ENCODE peak calls at places on chromosomes 16 and 17, in five cellular contexts. H is stomach; P is CD8-positive, alpha-beta memory T cell; C is transverse colon; U is heart left ventricle. K is an unnamed sample. For H3K4me1 and H3K9me3, the result is how much of the 10 kb centered on the place peaks cover.

GRCh38 chr16:75376475-75376907 is 56.8 kb downstream of the CFDP1 start:
- DNase-seq in U (no peak), P (no peak), C (no peak), H (no peak), K (no peak)

GRCh38 chr17:28907052-28907438 is 4.2 kb upstream of the DHRS13 start:
- DNase-seq in H (no peak), P (no peak), C (no peak), U (no peak), K (no peak)

GRCh38 chr16:82456683-82457082 is 170.1 kb upstream of the CDH13 start:
- DNase-seq in C (peak), H (peak), U (no peak), P (peak), K (peak)

GRCh38 chr16:19853132-19853972 is 31.3 kb downstream of the GPRC5B start:
- DNase-seq in H (no peak), U (no peak), P (no peak), C (no peak), K (no peak)

GRCh38 chr17:20085283-20085875 is 76.2 kb downstream of the SPECC1 start:
- DNase-seq in U (no peak), H (no peak), C (no peak), P (no peak), K (no peak)

GRCh38 chr17:27381007-27381501 is 75.2 kb upstream of the KSR1 start:
- DNase-seq in P (peak), H (peak), U (peak), C (peak), K (peak)

GRCh38 chr17:42313773-42314566 is 25.7 kb downstream of the STAT5A start:
- DNase-seq in C (no peak), P (no peak), H (no peak), U (no peak), K (peak)

GRCh38 chr16:24974859-24975258 is 40.3 kb downstream of the ARHGAP17 start:
- DNase-seq in U (no peak), H (no peak), P (no peak), C (no peak), K (no peak)

GRCh38 chr17:47423406-47424295 is 99.9 kb downstream of the EFCAB13 start:
- DNase-seq in U (peak), P (no peak), H (peak), C (peak), K (peak)

GRCh38 chr16:75088934-75089333 is 27.6 kb downstream of the LDHD start:
- DNase-seq in P (no peak), U (no peak), C (no peak), H (no peak), K (no peak)

GRCh38 chr17:36930501-36930900 is 6.8 kb upstream of the LHX1 start:
- DNase-seq in H (no peak), C (no peak), U (no peak), P (no peak), K (no peak)
- H3K4me1 ChIP-seq in H (under half), C (under half), U (under half), P (under half), K (under half)

GRCh38 chr17:70037498-70037897 is 37.5 kb upstream of the KCNJ16 start:
- DNase-seq in P (no peak), H (no peak), U (no peak), C (no peak), K (no peak)
- H3K9me3 ChIP-seq in P (under half), H (under half), U (under half), C (under half), K (under half)

GRCh38 chr17:72024457-72024856 is 96.4 kb upstream of the SOX9 start:
- DNase-seq in P (no peak), C (no peak), H (no peak), U (no peak), K (no peak)
- H3K4me1 ChIP-seq in P (under half), C (under half), H (under half), U (under half), K (under half)

GRCh38 chr16:35176449-35176848 is 1717.0 kb downstream of the TP53TG3F start:
- DNase-seq in H (no peak), C (no peak), P (no peak), U (no peak), K (no peak)
- H3K9me3 ChIP-seq in H (under half), C (under half), P (under half), U (under half), K (under half)

GRCh38 chr17:77125432-77125901 is 15.3 kb upstream of the SEC14L1 start:
- DNase-seq in H (no peak), U (no peak), P (no peak), C (no peak), K (no peak)
- H3K4me1 ChIP-seq in H (half or more), U (half or more), P (under half), C (under half), K (under half)

GRCh38 chr17:22459331-22459952 is 767.1 kb downstream of the KCNJ18 start:
- DNase-seq in C (no peak), U (no peak), P (no peak), H (no peak), K (no peak)
- H3K9me3 ChIP-seq in C (under half), U (under half), P (under half), H (under half), K (under half)

GRCh38 chr16:70612931-70613330 is 33.4 kb upstream of the IL34 start:
- DNase-seq in C (no peak), H (no peak), P (no peak), U (no peak), K (no peak)
- H3K4me1 ChIP-seq in C (under half), H (under half), P (under half), U (under half), K (under half)

DNA sequence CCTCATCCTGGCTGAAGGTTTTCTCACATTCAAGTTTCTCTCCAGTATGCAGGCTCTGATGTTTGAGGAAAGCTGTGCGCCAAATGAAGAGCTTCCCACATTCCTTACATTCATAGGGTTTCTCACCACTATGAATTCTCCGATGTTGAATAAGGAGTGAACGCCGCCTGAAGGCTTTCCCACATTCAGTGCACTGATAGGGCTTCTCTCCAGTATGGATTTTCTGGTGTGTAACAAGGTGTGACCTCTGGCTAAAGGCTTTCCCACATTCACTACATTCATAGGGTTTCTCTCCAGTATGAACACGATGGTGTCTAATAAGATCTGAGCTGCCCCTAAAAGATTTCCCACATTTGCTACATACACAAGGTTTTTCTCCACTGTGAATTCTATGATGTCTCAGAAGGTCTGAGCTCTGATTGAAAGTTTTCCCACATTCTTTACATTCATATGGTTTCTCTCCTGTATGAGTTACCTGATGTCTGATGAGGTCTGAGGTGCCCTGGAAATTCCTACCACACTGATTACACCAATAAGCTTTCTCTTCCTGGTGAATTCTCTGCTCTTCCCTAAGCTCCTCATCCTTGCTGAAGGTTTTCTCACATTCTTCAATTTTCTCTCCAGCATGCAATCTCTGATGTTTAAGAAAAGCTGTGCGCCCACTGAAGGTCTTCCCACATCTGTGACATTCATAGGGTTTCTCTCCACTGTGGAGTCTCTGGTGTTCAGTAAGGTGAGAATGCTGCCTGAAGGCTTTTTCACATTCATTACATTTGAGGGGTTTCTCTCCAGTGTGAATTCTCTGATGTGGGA is 8.9 kb downstream of the ZNF594 start:
- DNase-seq in U (no peak), H (no peak), P (no peak), C (no peak), K (no peak)
- H3K9me3 ChIP-seq in U (under half), H (half or more), P (half or more), C (half or more), K (half or more)

GRCh38 chr17:17181666-17182600 is 24.2 kb downstream of the PLD6 start:
- DNase-seq in P (no peak), C (no peak), H (no peak), U (peak), K (no peak)

GRCh38 chr17:17182601-17183136 is 23.5 kb downstream of the PLD6 start:
- DNase-seq in U (no peak), P (no peak), H (no peak), C (no peak), K (no peak)

GRCh38 chr17:17179371-17179827 is 26.7 kb downstream of the PLD6 start:
- DNase-seq in H (no peak), P (no peak), C (no peak), U (no peak), K (no peak)

GRCh38 chr17:17180741-17181525 is 25.2 kb downstream of the PLD6 start:
- DNase-seq in C (no peak), H (no peak), P (no peak), U (peak), K (no peak)

DNA sequence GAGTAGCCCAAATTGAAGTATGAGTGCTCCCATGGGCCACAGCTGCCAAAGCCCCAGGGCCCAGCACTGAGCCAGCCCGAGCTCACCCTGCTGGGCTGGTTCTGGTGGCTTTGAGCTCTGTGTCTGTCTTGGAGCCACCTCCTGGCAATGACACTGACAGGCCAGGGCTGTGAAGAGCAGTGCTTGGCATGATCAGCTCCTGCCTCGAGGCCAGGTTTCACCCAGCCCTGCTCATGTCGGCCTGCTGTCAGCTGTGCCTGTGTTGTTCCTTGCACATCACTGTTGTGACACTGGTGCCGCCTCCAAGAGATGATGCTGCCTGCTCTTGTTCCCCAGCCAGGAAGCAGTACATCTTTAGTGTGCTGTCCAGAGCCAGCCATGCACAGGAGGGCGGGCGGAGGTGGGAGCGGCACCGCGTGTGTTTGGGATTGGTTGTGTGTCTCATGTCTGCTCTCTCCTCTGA is 26.0 kb downstream of the PLD6 start:
- DNase-seq in U (peak), C (no peak), H (no peak), P (no peak), K (no peak)
- H3K4me1 ChIP-seq in U (under half), C (under half), H (under half), P (half or more), K (under half)